ENCODE peak calls at places on chromosomes 12 and 14, in nine cellular contexts. T is fibroblast of mammary gland, R is lower leg skin, M is AG04450, S is lung, X is coronary artery, C is upper lobe of left lung, N is A549, K is right lobe of liver. D is an unnamed sample.

GRCh38 chr12:90989617-90990232 is 15.0 kb downstream of the EPYC start:
- DNase-seq in T (no peak), R (no peak), M (no peak), S (no peak), X (no peak), C (no peak), N (no peak), K (no peak), D (no peak)

GRCh38 chr12:98725481-98726247 is 80.6 kb downstream of the APAF1 start:
- DNase-seq in T (peak), R (no peak), M (peak), S (no peak), X (no peak), C (no peak), N (no peak), K (no peak), D (peak)

GRCh38 chr14:64952598-64953309 is 10.2 kb upstream of the GPX2 start:
- DNase-seq in T (no peak), R (peak), M (no peak), S (no peak), X (no peak), C (no peak), N (no peak), K (no peak), D (no peak)

GRCh38 chr12:103880299-103881142 is 39.5 kb upstream of the NT5DC3 start:
- DNase-seq in T (no peak), R (no peak), M (no peak), S (no peak), X (no peak), C (no peak), N (no peak), K (no peak), D (no peak)

GRCh38 chr12:104596876-104597833 is 140.4 kb downstream of the CHST11 start:
- DNase-seq in T (no peak), R (no peak), M (no peak), S (no peak), X (no peak), C (no peak), N (no peak), K (no peak), D (no peak)

GRCh38 chr12:2783936-2784600 is 10.7 kb upstream of the FKBP4 start:
- DNase-seq in T (peak), R (peak), M (no peak), S (peak), X (peak), C (peak), N (peak), K (peak), D (no peak)

GRCh38 chr14:20802341-20803084 is at the start of gene RNASE1:
- DNase-seq in T (peak), R (no peak), M (no peak), S (peak), X (no peak), C (no peak), N (peak), K (no peak), D (no peak)

GRCh38 chr14:88470542-88471440 is 84.0 kb downstream of the PTPN21 start:
- DNase-seq in T (peak), R (no peak), M (no peak), S (no peak), X (no peak), C (no peak), N (no peak), K (no peak), D (no peak)

GRCh38 chr12:93078092-93078491 is 149.0 kb upstream of the EEA1 start:
- DNase-seq in T (no peak), R (no peak), M (no peak), S (no peak), X (no peak), C (no peak), N (no peak), K (no peak), D (no peak)

GRCh38 chr14:34710744-34711143 is 3.6 kb downstream of the CFL2 start:
- DNase-seq in T (peak), R (no peak), M (no peak), S (no peak), X (no peak), C (no peak), N (no peak), K (no peak), D (no peak)

GRCh38 chr12:38746744-38747143 is 158.6 kb downstream of the CPNE8 start:
- DNase-seq in T (no peak), R (no peak), M (no peak), S (no peak), X (no peak), C (no peak), N (no peak), K (no peak), D (no peak)

GRCh38 chr14:26887842-26888241 is 290.0 kb upstream of the NOVA1 start:
- DNase-seq in T (no peak), R (peak), M (no peak), S (no peak), X (peak), C (no peak), N (no peak), K (no peak), D (no peak)

GRCh38 chr12:9851927-9852326 is 17.2 kb downstream of the CLEC2B start:
- DNase-seq in T (peak), R (no peak), M (no peak), S (no peak), X (no peak), C (no peak), N (no peak), K (no peak), D (no peak)

GRCh38 chr12:100075598-100075997 is 67.1 kb downstream of the BLTP3B start:
- DNase-seq in T (no peak), R (no peak), M (no peak), S (no peak), X (no peak), C (no peak), N (no peak), K (no peak), D (no peak)

GRCh38 chr12:100083308-100083707 is 59.4 kb downstream of the BLTP3B start:
- DNase-seq in T (no peak), R (no peak), M (no peak), S (no peak), X (no peak), C (no peak), N (no peak), K (no peak), D (no peak)

DNA sequence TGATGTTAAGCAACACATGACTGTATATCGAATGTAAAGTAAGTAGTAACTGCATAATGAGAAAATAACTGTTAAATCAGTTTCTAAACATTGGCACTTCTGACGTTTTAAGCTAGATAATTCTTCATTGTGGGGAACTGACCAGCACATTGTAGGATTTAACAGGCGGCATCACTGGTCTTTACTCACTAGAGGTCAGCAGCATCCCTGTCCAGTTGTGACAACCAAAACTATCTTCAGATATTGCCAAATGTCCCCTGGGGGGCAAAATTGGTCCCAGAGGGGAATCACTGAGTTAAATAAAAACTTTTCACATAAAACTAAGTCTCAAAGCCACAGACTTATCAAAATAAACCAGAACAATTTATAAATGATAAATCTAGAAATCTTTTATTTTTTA is 65.3 kb downstream of the BLTP3B start:
- DNase-seq in T (peak), R (no peak), M (no peak), S (no peak), X (no peak), C (no peak), N (no peak), K (no peak), D (no peak)
- TF ChIP-seq CTCF in T (peak), R (no peak), M (peak), S (no peak), X (no peak), C (no peak), N (no peak), K (peak), D (peak)

DNA sequence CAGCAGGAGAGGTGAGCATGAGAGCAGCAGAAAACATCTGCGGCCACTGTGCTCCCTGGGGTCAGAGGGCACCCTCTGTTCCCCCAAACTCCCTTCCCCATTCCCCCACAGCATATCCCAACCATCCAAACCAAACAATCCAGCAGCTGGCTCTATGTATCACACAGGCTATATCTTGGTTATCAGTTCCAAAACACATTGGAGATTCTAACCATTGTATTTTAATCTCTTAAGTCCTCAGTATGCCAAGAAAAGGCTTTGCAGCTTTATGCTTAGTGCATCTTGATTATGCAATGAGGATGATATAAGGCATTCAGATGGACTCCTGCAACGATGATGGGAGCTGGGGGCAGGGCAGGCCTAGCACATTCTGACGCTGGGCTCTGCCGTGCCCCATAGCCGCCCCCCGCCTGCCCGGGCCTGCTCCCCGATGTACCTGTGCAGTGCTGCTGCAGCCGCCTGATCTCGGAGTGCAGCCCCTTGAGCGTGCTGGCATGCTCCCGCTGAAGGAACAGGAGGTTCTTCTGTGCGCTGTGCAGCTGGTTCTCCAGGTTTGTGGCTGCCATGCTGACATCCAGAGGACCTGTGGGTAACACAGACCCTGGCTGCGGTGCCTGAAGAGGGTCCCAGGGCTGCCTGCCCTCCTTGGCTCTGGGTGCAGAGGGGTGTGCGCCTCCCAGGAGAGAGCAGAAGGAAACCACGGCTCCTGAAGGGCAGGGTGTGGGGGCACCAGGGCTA is 29.6 kb downstream of the CCDC92 start:
- DNase-seq in T (peak), R (peak), M (no peak), S (no peak), X (peak), C (peak), N (no peak), K (no peak), D (no peak)
- H3K4me3 ChIP-seq in T (no peak), R (no peak), M (no peak), S (no peak), X (no peak), C (no peak), N (no peak), K (no peak), D (no peak)

GRCh38 chr12:112217647-112218046 is 92.3 kb downstream of the TRAFD1 start:
- DNase-seq in T (no peak), R (no peak), M (no peak), S (no peak), X (no peak), C (no peak), N (no peak), K (no peak), D (no peak)
- TF ChIP-seq CTCF in T (no peak), R (no peak), M (no peak), S (no peak), X (no peak), C (no peak), N (no peak), K (no peak), D (no peak)

DNA sequence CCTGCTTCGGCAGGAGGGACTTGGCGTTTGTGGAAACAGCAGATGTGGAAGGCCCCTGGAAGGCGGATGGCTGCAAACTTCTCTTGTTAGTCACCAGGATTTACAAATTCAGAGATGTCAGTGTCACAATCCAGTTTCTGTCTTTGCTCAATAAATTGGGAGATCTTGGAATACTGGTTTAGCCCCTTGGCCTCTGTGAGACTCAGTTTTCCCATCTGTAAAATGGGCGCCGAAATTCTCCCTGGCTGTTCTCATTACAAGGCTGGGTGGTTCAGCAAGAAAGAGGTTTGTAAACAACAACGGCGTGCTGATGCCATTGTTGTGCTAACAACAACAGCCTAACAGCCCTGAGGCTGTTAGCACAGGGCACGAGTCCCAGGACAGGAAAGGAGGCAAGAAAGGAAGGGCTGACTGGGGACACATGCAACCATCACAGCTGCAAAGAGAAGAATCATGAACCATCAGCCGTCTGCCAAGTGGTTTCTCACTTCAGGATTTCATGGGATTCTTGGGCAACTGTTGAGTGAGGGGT is 127.5 kb downstream of the AACS start:
- DNase-seq in T (no peak), R (no peak), M (no peak), S (no peak), X (no peak), C (no peak), N (no peak), K (no peak), D (no peak)
- H3K4me3 ChIP-seq in T (no peak), R (no peak), M (no peak), S (no peak), X (no peak), C (no peak), N (no peak), K (no peak), D (no peak)

DNA sequence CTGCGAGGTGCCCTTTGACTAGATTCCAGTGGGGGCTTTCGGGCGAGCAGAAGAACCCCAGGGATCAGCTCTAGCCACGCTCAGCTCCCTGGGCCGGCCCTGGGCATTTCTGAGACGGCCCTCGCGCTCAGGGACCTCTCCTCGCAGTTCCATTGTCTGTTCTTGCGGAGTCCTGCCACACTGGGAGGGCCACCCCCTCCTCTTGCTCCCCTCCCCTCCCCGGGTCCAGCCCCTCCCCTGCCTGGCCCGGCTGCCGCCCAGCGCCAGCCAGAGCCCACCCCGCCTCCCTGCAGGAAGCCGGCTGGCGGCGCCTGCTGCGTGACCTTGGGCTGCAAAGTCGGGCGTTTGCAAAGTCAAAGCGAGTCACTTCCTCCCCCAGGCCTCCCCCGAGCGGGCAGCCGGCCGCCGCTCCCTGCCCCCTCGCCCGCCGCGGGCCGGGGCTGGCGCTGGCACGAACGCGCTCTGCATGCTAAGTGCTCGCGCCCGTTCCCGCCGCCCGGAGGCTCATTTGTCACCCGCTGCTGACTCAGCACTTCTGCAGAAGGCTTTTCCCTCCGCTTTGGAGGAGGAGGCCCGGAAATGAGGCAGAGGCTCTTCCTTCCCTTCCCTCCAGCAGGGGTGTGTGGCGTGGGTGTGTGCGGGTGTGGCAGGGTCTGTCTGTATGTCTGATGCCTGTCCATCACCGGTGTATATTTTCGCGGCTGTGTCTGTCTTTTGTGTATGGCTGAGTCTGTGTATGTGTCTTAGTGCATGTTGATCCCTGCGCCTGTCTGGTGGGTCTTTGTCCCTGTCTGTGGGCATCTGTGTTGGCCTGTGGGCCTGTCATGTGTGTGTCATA is 72.0 kb downstream of the IRF2BPL start:
- DNase-seq in T (peak), R (peak), M (peak), S (peak), X (peak), C (peak), N (peak), K (peak), D (no peak)
- TF ChIP-seq CTCF in T (no peak), R (no peak), M (no peak), S (no peak), X (no peak), C (peak), N (no peak), K (no peak), D (peak)

DNA sequence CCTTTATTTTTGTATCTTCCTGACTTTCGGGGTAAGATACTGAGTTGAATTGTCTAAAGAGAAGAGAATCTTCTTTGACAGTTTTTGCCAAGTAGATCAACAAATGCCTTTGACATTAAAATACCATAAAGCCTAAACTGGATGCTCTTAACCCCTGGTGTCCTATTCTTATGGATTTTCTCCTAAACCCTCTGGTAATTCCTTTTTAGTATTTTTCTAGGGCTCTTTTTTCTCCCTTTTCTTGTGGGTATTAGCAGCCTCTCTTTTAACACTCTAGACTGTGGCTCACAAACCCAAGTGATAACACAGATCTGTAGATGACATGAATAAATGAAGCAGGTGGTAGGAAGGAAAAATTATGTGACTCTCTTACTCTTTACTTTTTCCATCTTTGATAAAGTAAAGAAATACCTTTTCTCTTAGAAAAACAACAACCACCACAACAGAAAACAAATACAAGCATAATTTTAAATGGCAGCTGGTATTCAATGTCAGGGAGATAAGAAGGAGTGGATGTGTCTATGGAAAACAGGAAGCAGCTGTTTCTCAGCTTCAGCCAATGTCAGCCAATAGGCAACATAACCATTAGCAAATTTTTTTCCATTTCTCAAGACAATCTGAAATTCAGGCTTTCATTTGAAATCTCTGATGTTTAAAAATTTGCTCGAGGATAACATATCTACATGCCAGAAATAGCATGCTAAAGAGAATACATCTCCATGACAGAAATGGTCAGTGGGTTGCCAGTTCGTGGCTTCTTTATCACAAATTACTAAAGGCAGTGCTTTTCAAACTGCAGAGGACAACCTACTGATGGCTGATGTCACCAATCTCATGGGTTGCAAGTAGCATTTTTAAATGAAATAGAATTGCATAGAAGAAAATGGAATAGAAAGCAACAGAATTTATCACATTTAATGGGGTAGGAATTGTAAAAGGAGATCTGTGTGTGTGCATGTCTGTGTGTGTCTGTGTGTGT is 123.1 kb upstream of the KRR1 start:
- DNase-seq in T (no peak), R (no peak), M (no peak), S (no peak), X (no peak), C (no peak), N (no peak), K (no peak), D (no peak)
- H3K4me3 ChIP-seq in T (no peak), R (no peak), M (no peak), S (no peak), X (no peak), C (no peak), N (no peak), K (no peak), D (no peak)

GRCh38 chr14:46344327-46344937 is 307.1 kb downstream of the RPL10L start:
- DNase-seq in T (peak), R (no peak), M (no peak), S (no peak), X (no peak), C (no peak), N (no peak), K (no peak), D (no peak)
- TF ChIP-seq CTCF in T (peak), R (no peak), M (no peak), S (no peak), X (no peak), C (no peak), N (peak), K (peak), D (peak)

D was measured in epithelial cell of proximal tubule.